ENCODE peak calls at places on chromosomes 4 and X, in six cellular contexts. F is colonic mucosa, M is activated T-helper 1 cell treated with Interleukin-2 at 50 U/mL for 16 hours, P is heart right ventricle, A is NCI-H1048, V is body of pancreas. J is an unnamed sample.

GRCh38 chrX:35890699-35891098 is 28.8 kb upstream of the CFAP47 start:
- DNase-seq in A (peak; percentile 46), M (no peak), V (peak; percentile 53), F (peak; percentile 48), P (no peak), J (peak; percentile 4)

GRCh38 chr4:83618991-83619390 is 83.1 kb downstream of the GPAT3 start:
- DNase-seq in P (no peak), A (no peak), M (no peak), V (no peak), F (peak; percentile 62), J (no peak)

GRCh38 chr4:101973331-101973730 is 182.8 kb downstream of the BANK1 start:
- DNase-seq in M (no peak), P (no peak), A (no peak), V (no peak), F (no peak), J (no peak)

GRCh38 chr4:188960411-188961093 is 821.3 kb downstream of the TRIML1 start:
- DNase-seq in P (no peak), V (no peak), F (no peak), M (no peak), A (no peak), J (no peak)

GRCh38 chr4:114807759-114808404 is 209.3 kb downstream of the UGT8 start:
- DNase-seq in A (peak; percentile 2), M (no peak), V (peak; percentile 38), F (peak; percentile 21), P (no peak), J (no peak)

GRCh38 chrX:39592776-39593175 is 505.0 kb downstream of the BCOR start:
- DNase-seq in A (no peak), M (no peak), P (no peak), V (no peak), F (no peak), J (no peak)

GRCh38 chrX:144681501-144681900 is 565.8 kb upstream of the SPANXN1 start:
- DNase-seq in V (no peak), F (no peak), M (no peak), A (no peak), P (no peak), J (no peak)

GRCh38 chr4:111512081-111512774 is 633.0 kb upstream of the FAM241A start:
- DNase-seq in F (no peak), M (no peak), P (no peak), A (no peak), V (no peak), J (no peak)

GRCh38 chr4:184762100-184762499 is 28.2 kb upstream of the CENPU start:
- DNase-seq in P (no peak), A (no peak), V (no peak), M (no peak), F (no peak), J (no peak)

GRCh38 chrX:95318882-95319281 is 1365.8 kb upstream of the DIAPH2 start:
- DNase-seq in A (no peak), F (no peak), V (no peak), P (no peak), M (no peak), J (no peak)

GRCh38 chr4:8863759-8864682 is 7.6 kb downstream of the HMX1 start:
- DNase-seq in V (no peak), M (no peak), P (no peak), A (no peak), F (no peak), J (no peak)

GRCh38 chrX:24149346-24150050 is at the start of gene ZFX:
- DNase-seq in A (no peak), M (peak; percentile 65), P (peak; percentile 69), F (peak; percentile 76), V (peak; percentile 65), J (peak; percentile 9)

GRCh38 chr4:57070461-57070860 is 39.7 kb downstream of the IGFBP7 start:
- DNase-seq in A (no peak), P (no peak), V (no peak), F (no peak), M (no peak), J (no peak)

GRCh38 chr4:74932832-74933561 is at the start of gene PARM1:
- DNase-seq in M (no peak), A (peak; percentile 28), P (peak; percentile 92), V (peak; percentile 95), F (peak; percentile 97), J (peak; percentile 95)

GRCh38 chr4:14920759-14921313 is 81.4 kb upstream of the CPEB2 start:
- DNase-seq in A (no peak), P (no peak), F (no peak), M (no peak), V (no peak), J (no peak)

GRCh38 chrX:16665089-16665488 is 15.1 kb downstream of the S100G start:
- DNase-seq in M (no peak), P (no peak), V (no peak), F (no peak), A (no peak), J (no peak)

GRCh38 chrX:86946569-86946968 is 571.0 kb upstream of the KLHL4 start:
- DNase-seq in F (no peak), P (no peak), M (no peak), A (no peak), V (no peak), J (no peak)

GRCh38 chr4:138113819-138114415 is 128.2 kb downstream of the SLC7A11 start:
- DNase-seq in P (no peak), A (no peak), M (no peak), F (no peak), V (no peak), J (no peak)

GRCh38 chr4:144687466-144687865 is 41.5 kb downstream of the HHIP start:
- DNase-seq in M (no peak), P (no peak), A (no peak), V (no peak), F (no peak), J (no peak)

GRCh38 chr4:77599378-77599777 is 6.2 kb upstream of the CXCL13 start:
- DNase-seq in A (no peak), V (peak; percentile 45), F (peak; percentile 24), M (no peak), P (no peak), J (no peak)

GRCh38 chr4:6516762-6517161 is 44.3 kb upstream of the PPP2R2C start:
- DNase-seq in V (no peak), F (no peak), P (peak; percentile 28), M (no peak), A (no peak), J (no peak)

GRCh38 chr4:82814034-82814433 is 15.4 kb upstream of the SCD5 start:
- DNase-seq in P (no peak), V (no peak), F (no peak), A (no peak), M (no peak), J (no peak)

GRCh38 chr4:185966997-185967775 is 101.8 kb upstream of the TLR3 start:
- DNase-seq in V (no peak), P (no peak), M (no peak), A (no peak), F (no peak), J (no peak)

GRCh38 chrX:48035891-48036290 is 29.1 kb downstream of the SPACA5 start:
- DNase-seq in M (no peak), A (no peak), P (no peak), F (no peak), V (no peak), J (no peak)

GRCh38 chr4:105620640-105621323 is 68.4 kb downstream of the ARHGEF38 start:
- DNase-seq in P (no peak), F (no peak), M (no peak), V (no peak), A (no peak), J (no peak)

GRCh38 chr4:13160906-13161305 is 323.2 kb downstream of the RAB28 start:
- DNase-seq in A (no peak), P (no peak), F (no peak), V (no peak), M (no peak), J (no peak)

GRCh38 chrX:37976153-37976552 is 30.2 kb upstream of the SYTL5 start:
- DNase-seq in F (no peak), V (no peak), M (no peak), A (no peak), P (no peak), J (no peak)

GRCh38 chr4:173301518-173302201 is 32.5 kb downstream of the HMGB2 start:
- DNase-seq in V (no peak), M (no peak), A (no peak), P (no peak), F (no peak), J (no peak)

GRCh38 chrX:77771601-77772000 is 14.4 kb downstream of the ATRX start:
- DNase-seq in F (no peak), P (no peak), V (no peak), M (no peak), A (no peak), J (no peak)

GRCh38 chr4:135508006-135508714 is 1306.6 kb upstream of the PABPC4L start:
- DNase-seq in A (no peak), P (no peak), V (no peak), M (no peak), F (no peak), J (no peak)

GRCh38 chr4:7007142-7007907 is 35.8 kb upstream of the TADA2B start:
- DNase-seq in M (no peak), P (no peak), V (no peak), A (no peak), F (no peak), J (no peak)

GRCh38 chr4:122010610-122011009 is 58.8 kb upstream of the TRPC3 start:
- DNase-seq in M (no peak), F (no peak), A (no peak), P (no peak), V (no peak), J (no peak)

GRCh38 chrX:149541521-149542047 is 772 bp downstream of the EOLA1 start:
- DNase-seq in P (no peak), M (no peak), F (no peak), V (no peak), A (no peak), J (no peak)

GRCh38 chr4:170047774-170048354 is 21.7 kb upstream of the MFAP3L start:
- DNase-seq in P (no peak), A (no peak), F (peak; percentile 55), M (peak; percentile 5), V (peak; percentile 72), J (peak; percentile 60)

J was measured in prostate gland.